ENCODE peak calls at places on chromosomes 5 and 9, in four cellular contexts. O is IMR-90, N is heart left ventricle, J is prostate gland. U is an unnamed sample.

GRCh38 chr5:157198277-157199058 is 17.8 kb downstream of the ITK start:
- DNase-seq in O (no peak), J (no peak), N (no peak), U (no peak)

GRCh38 chr9:4145482-4145881 is 154.4 kb downstream of the GLIS3 start:
- DNase-seq in N (no peak), O (no peak), J (no peak), U (no peak)

GRCh38 chr9:18601956-18602355 is 128.0 kb downstream of the ADAMTSL1 start:
- DNase-seq in O (peak; percentile 39), J (no peak), N (no peak), U (no peak)

GRCh38 chr9:137988701-137989100 is 111.1 kb downstream of the CACNA1B start:
- DNase-seq in J (no peak), N (no peak), O (no peak), U (no peak)

GRCh38 chr9:97309260-97309659 is 1.8 kb downstream of the CCDC180 start:
- DNase-seq in N (no peak), O (no peak), J (no peak), U (no peak)

GRCh38 chr9:9133526-9133925 is 1333.9 kb upstream of the DMAC1 start:
- DNase-seq in N (no peak), J (no peak), O (no peak), U (no peak)

GRCh38 chr5:113250341-113250953 is 184.3 kb downstream of the TSSK1B start:
- DNase-seq in O (peak; percentile 100), N (peak; percentile 59), J (no peak), U (no peak)

GRCh38 chr5:102411-103043 is 10.6 kb downstream of the PLEKHG4B start:
- DNase-seq in O (peak; percentile 8), N (no peak), J (no peak), U (no peak)

GRCh38 chr5:105131045-105131444 is 1568.5 kb upstream of the NUDT12 start:
- DNase-seq in N (no peak), O (no peak), J (no peak), U (no peak)

GRCh38 chr9:112233769-112234168 is 58.7 kb upstream of the SUSD1 start:
- DNase-seq in J (no peak), N (no peak), O (peak; percentile 60), U (no peak)

GRCh38 chr9:126763130-126763764 is 41.6 kb upstream of the ZBTB43 start:
- DNase-seq in J (no peak), O (no peak), N (no peak), U (no peak)

GRCh38 chr5:59380350-59380951 is 513.1 kb downstream of the PDE4D start:
- DNase-seq in O (peak; percentile 71), N (no peak), J (peak; percentile 34), U (peak; percentile 96)

GRCh38 chr9:20599195-20599594 is 23.1 kb downstream of the MLLT3 start:
- DNase-seq in N (no peak), O (peak; percentile 78), J (no peak), U (no peak)

GRCh38 chr5:137142371-137143243 is 356.5 kb downstream of the SPOCK1 start:
- DNase-seq in J (no peak), O (peak; percentile 94), N (peak; percentile 68), U (no peak)

GRCh38 chr5:173633304-173633703 is 16.9 kb upstream of the BOD1 start:
- DNase-seq in J (no peak), N (no peak), O (no peak), U (no peak)

GRCh38 chr5:172830876-172831662 is 3.0 kb upstream of the ERGIC1 start:
- DNase-seq in J (no peak), N (no peak), O (peak; percentile 99), U (no peak)

GRCh38 chr5:179422840-179423523 is 77.7 kb upstream of the ADAMTS2 start:
- DNase-seq in N (no peak), O (no peak), J (no peak), U (no peak)

GRCh38 chr9:90064248-90064647 is 459.4 kb downstream of the GADD45G start:
- DNase-seq in N (no peak), O (no peak), J (no peak), U (peak; percentile 91)

DNA sequence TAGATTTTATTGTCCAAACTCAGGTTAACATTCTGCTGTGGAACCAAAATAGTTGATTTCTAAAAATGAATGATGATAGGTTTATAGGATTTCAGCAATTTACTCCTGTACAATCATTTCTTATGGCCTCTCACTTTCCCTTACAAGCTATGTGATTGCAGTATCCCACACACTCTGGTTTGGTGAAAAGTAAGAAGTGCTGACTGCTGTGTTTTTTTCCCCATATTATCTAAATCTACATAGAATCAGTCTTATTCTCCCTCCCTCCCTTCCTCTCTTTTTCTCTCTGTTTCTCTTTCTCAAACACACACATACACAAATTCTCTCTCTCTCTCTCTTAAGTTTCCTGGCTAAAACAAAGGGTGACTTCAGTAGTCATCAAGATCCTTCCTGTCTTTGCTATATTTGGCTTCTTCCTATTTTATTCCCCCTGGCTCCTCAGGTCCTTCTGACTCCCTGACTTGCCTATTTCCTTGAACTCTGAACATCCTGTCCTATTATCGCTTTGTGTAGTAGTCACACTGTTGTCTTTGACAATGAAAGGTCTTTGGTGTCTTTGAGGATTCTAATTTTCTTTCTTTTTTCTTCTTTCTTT is 55.9 kb upstream of the HAPLN1 start:
- DNase-seq in O (no peak), J (no peak), N (no peak), U (no peak)
- TF ChIP-seq CTCF in O (no peak), J (no peak), N (no peak), U (no peak)

GRCh38 chr9:72147676-72148075 is 1.6 kb upstream of the GDA start:
- DNase-seq in J (no peak), O (no peak), N (no peak), U (no peak)

GRCh38 chr9:72150172-72150571 is 932 bp downstream of the GDA start:
- DNase-seq in N (no peak), J (no peak), O (no peak), U (no peak)

GRCh38 chr9:72150653-72151052 is 1.4 kb downstream of the GDA start:
- DNase-seq in N (no peak), J (no peak), O (no peak), U (no peak)

GRCh38 chr9:72151099-72151498 is 1.9 kb downstream of the GDA start:
- DNase-seq in N (no peak), J (no peak), O (no peak), U (no peak)

GRCh38 chr9:72149231-72149975 is at the start of gene GDA:
- DNase-seq in O (no peak), J (no peak), N (no peak), U (no peak)
- H3K4me3 ChIP-seq in O (no peak within 1 kb of the TSS), J (peak within 1 kb of the TSS; percentile 3), N (no peak within 1 kb of the TSS), U (no peak within 1 kb of the TSS)

GRCh38 chr9:131836607-131837315 is 96.9 kb upstream of the RAPGEF1 start:
- DNase-seq in O (no peak), N (peak; percentile 11), J (no peak), U (no peak)

GRCh38 chr9:131836021-131836420 is 96.1 kb upstream of the RAPGEF1 start:
- DNase-seq in J (no peak), O (no peak), N (no peak), U (no peak)

GRCh38 chr9:131838581-131839280 is 98.9 kb upstream of the RAPGEF1 start:
- DNase-seq in N (no peak), J (no peak), O (no peak), U (no peak)

GRCh38 chr9:131837836-131838235 is 98.0 kb upstream of the RAPGEF1 start:
- DNase-seq in N (no peak), J (no peak), O (no peak), U (no peak)

DNA sequence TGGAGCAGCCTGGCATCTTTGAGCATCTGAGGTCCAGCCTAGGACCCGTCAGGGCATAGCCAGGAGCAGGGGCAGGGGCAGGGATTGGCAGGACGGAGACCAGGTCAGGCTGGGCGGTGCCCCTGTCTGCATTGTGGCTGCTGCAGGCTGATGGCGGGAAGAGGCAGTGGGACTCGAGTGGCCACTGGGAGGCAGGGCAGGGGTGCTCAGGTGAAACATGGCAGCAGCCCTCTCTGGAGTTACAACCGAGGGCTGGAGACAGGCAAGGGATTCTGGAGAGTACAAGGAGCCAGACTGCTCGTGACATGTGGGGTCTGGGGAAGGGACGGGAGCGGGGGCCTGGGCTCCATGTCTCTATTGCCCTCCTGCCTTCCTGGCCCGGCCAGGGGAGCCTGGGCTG is 97.4 kb upstream of the RAPGEF1 start:
- DNase-seq in N (peak; percentile 59), O (no peak), J (no peak), U (peak; percentile 4)
- TF ChIP-seq CTCF in N (peak; percentile 40), O (peak; percentile 8), J (peak; percentile 29), U (peak; percentile 85)

GRCh38 chr9:73596321-73596720 is 444.7 kb downstream of the ANXA1 start:
- DNase-seq in O (no peak), N (no peak), J (no peak), U (no peak)

DNA sequence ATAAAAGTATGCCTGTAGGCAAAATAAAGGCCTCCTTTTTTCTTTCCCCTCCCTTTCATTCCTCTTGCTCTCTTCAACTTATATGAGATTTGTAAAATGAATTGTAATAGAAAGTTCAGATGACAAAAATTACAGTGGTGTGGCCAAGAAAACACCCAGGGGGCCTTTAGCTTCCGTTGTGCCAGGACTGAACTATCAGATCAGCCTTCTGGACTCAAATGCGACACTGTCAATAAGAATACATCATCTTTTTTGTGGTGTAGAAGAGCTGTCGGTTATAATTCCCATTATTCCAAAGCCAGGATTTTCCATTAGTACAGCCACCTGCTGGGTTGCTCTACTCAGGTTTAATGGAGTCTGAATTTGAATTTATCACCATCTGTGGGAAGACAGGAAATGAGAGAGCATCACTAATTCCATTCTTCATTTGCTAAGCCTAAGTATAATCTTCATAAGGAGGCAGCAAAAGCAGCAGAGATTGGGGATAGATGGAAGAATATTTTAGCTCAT is 443.4 kb downstream of the ANXA1 start:
- DNase-seq in O (no peak), N (no peak), J (no peak), U (no peak)
- H3K4me3 ChIP-seq in O (no peak overlapping the region), N (no peak overlapping the region), J (no peak overlapping the region), U (no peak overlapping the region)

DNA sequence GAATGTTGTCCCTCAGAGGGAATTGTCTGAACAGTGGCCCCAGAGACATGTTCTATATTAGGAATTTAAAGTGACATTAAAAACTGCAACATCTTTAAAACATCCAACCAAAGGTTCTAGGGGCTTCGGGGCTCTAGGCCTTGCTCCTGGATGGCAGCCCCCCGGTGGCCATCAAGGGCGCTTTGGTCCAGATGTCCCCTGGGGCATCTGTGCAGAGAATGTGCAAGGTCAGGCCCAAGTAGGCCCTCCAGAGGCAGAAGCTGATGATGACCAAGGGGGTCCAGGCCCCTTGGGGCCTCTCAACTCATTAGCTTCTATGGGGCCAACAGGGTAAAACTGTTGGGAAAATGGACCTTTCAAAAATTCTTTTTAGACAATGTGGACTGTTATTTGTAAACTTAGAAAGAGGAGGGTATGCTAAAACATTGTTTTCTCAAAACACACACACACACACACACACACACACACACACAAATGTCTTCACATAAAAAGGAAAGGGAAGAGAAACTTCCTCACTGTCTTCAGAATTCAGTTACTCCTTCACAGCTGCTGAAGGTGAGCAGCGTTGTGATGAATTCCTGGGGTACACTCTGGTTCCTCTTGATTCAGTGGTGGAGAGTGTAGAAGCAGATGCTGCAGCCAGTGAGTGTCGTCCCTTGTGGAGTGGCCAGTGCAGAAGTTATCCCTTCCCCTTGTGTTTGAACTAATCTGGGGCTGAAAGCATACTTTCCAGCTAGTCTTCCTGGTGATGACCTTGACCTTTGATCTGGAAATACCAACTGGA is 125.2 kb downstream of the WDR41 start:
- DNase-seq in J (no peak), O (no peak), N (no peak), U (no peak)
- TF ChIP-seq CTCF in J (no peak), O (no peak), N (no peak), U (no peak)

U was measured in LNCaP clone FGC.